ENCODE peak calls at places on chromosomes 13 and 19, in six cellular contexts. S, I, M, W, P and B are unnamed samples.

GRCh38 chr19:18543814-18544475 is 572 bp upstream of the FKBP8 start:
- DNase-seq in S (peak; percentile 70), I (peak; percentile 86), M (peak; percentile 32), W (peak; percentile 94), P (peak; percentile 64), B (no peak)

GRCh38 chr13:110836600-110836903 is 78.3 kb downstream of the ANKRD10 start:
- DNase-seq in S (no peak), I (no peak), M (no peak), W (no peak), P (no peak), B (no peak)

GRCh38 chr13:48236528-48237353 is 3.7 kb downstream of the ITM2B start:
- DNase-seq in S (no peak), I (no peak), M (peak; percentile 9), W (no peak), P (peak; percentile 68), B (no peak)

GRCh38 chr13:114062754-114063153 is 69.7 kb downstream of the RASA3 start:
- DNase-seq in S (no peak), I (peak; percentile 79), M (no peak), W (no peak), P (no peak), B (no peak)

GRCh38 chr13:113655358-113656014 is 2.5 kb downstream of the ATP4B start:
- DNase-seq in S (no peak), I (no peak), M (no peak), W (no peak), P (no peak), B (no peak)

GRCh38 chr13:112831801-112832200 is 137.2 kb upstream of the MCF2L start:
- DNase-seq in S (no peak), I (no peak), M (no peak), W (no peak), P (no peak), B (no peak)

GRCh38 chr19:27935669-27936068 is 1277.3 kb downstream of the UQCRFS1 start:
- DNase-seq in S (no peak), I (no peak), M (no peak), W (no peak), P (no peak), B (no peak)

GRCh38 chr13:46698015-46698414 is 98.9 kb downstream of the ESD start:
- DNase-seq in S (no peak), I (no peak), M (no peak), W (no peak), P (no peak), B (no peak)

GRCh38 chr19:54209058-54209747 is 8.5 kb downstream of the RPS9 start:
- DNase-seq in S (no peak), I (peak; percentile 82), M (no peak), W (no peak), P (no peak), B (no peak)

GRCh38 chr13:40206241-40207109 is 460.0 kb downstream of the FOXO1 start:
- DNase-seq in S (no peak), I (no peak), M (no peak), W (no peak), P (peak; percentile 81), B (no peak)

GRCh38 chr13:50892162-50892944 is 17.2 kb upstream of the RNASEH2B start:
- DNase-seq in S (no peak), I (no peak), M (no peak), W (peak; percentile 28), P (no peak), B (no peak)

GRCh38 chr13:50584856-50585580 is 258.5 kb downstream of the DLEU7 start:
- DNase-seq in S (peak; percentile 12), I (no peak), M (no peak), W (no peak), P (no peak), B (no peak)

GRCh38 chr13:80255946-80256345 is 85.0 kb downstream of the SPRY2 start:
- DNase-seq in S (no peak), I (no peak), M (no peak), W (no peak), P (no peak), B (no peak)

GRCh38 chr13:46804391-46804815 is 7.4 kb upstream of the ESD start:
- DNase-seq in S (no peak), I (peak; percentile 15), M (no peak), W (no peak), P (peak; percentile 97), B (no peak)

DNA sequence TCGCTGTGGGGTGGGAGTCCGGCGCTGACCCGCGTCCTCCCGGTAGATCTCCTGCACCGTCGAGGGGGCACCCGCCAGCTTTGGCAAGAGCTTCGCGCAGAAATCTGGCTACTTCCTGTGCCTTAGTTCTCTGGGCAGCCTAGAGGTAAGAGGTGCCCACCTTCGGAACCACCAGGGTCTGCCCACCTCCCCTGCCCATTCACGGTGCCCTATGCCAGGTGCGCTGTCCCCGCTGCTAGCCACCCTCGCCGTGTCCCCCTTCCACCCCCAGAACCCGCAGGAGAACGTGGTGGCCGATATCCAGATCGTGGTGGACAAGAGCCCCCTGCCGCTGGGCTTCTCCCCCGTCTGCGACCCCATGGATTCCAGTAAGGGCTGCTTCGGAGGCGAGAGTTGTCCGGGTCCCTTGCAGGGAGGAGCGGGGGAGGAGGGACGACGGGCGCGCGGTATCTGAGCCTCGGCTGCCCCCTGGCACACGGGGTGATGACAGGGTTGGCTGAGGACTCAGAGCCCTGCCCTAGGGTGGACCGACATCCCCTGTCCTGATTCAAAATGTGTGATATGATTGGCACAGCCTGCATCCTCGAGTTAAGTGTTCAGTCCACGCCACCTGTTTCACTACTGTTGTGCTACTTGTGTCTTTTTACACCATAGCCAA is 549 bp downstream of the MVB12A start:
- DNase-seq in S (peak; percentile 77), I (peak; percentile 82), M (peak; percentile 51), W (peak; percentile 36), P (no peak), B (peak; percentile 55)
- TF ChIP-seq CTCF in S (peak; percentile 32), I (no peak), M (peak; percentile 4), W (peak; percentile 14), P (no peak), B (no peak)

GRCh38 chr19:40717325-40717879 is 490 bp downstream of the ITPKC start:
- DNase-seq in S (no peak), I (no peak), M (no peak), W (no peak), P (peak; percentile 39), B (no peak)

GRCh38 chr19:40714519-40715299 is 2.0 kb downstream of the COQ8B start:
- DNase-seq in S (peak; percentile 95), I (peak; percentile 97), M (peak; percentile 96), W (peak; percentile 88), P (peak; percentile 84), B (peak; percentile 95)

GRCh38 chr19:40717880-40718773 is 1.2 kb downstream of the ITPKC start:
- DNase-seq in S (peak; percentile 58), I (peak; percentile 83), M (peak; percentile 6), W (no peak), P (peak; percentile 59), B (no peak)

GRCh38 chr19:40716031-40716654 is 543 bp downstream of the COQ8B start:
- DNase-seq in S (no peak), I (no peak), M (no peak), W (no peak), P (peak; percentile 97), B (no peak)

GRCh38 chr19:40716655-40717324 is at the start of the genes COQ8B and ITPKC:
- DNase-seq in S (peak; percentile 100), I (peak; percentile 100), M (peak; percentile 100), W (peak; percentile 99), P (peak; percentile 95), B (peak; percentile 100)
- TF ChIP-seq CTCF in S (peak; percentile 27), I (no peak), M (no peak), W (no peak), P (no peak), B (no peak)

GRCh38 chr19:7831452-7831851 is 1.4 kb downstream of the EVI5L start:
- DNase-seq in S (peak; percentile 79), I (no peak), M (peak; percentile 48), W (no peak), P (peak; percentile 54), B (peak; percentile 57)
- TF ChIP-seq CTCF in S (peak; percentile 50), I (no peak), M (peak; percentile 43), W (no peak), P (peak; percentile 53), B (peak; percentile 26)

GRCh38 chr19:49085020-49085867 is at the start of gene SNRNP70:
- DNase-seq in S (peak; percentile 100), I (peak; percentile 99), M (peak; percentile 100), W (peak; percentile 99), P (peak; percentile 99), B (peak; percentile 99)
- TF ChIP-seq CTCF in S (peak; percentile 4), I (no peak), M (no peak), W (no peak), P (no peak), B (no peak)

GRCh38 chr13:59641758-59642157 is 522.0 kb downstream of the DIAPH3 start:
- DNase-seq in S (no peak), I (no peak), M (no peak), W (no peak), P (no peak), B (no peak)

GRCh38 chr13:59643239-59643865 is 520.4 kb downstream of the DIAPH3 start:
- DNase-seq in S (no peak), I (no peak), M (no peak), W (no peak), P (no peak), B (no peak)

GRCh38 chr13:59643906-59644626 is 519.7 kb downstream of the DIAPH3 start:
- DNase-seq in S (no peak), I (no peak), M (no peak), W (no peak), P (no peak), B (no peak)

GRCh38 chr13:59638404-59638803 is 525.3 kb downstream of the DIAPH3 start:
- DNase-seq in S (no peak), I (no peak), M (peak; percentile 51), W (no peak), P (no peak), B (no peak)

DNA sequence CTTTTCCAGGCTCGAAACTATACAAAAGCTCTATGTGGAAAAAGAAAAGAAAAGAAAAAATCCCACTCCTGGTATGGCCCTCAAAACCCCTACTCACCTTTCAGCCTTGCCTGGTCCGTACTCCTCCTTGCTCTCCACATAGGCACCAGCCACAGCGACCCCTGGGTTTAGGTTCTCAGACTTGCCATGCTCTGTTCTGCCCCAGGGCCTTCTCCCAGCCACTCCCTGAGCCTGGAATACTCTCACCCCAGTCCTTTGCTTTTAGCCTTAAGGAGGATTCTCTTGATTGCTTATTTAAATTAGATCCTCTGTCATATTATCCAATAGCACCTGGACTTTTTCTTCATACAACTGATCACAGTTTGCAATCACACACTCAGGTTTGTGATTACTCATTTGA is 522.5 kb downstream of the DIAPH3 start:
- DNase-seq in S (peak; percentile 22), I (no peak), M (no peak), W (no peak), P (no peak), B (no peak)
- TF ChIP-seq CTCF in S (peak; percentile 34), I (no peak), M (no peak), W (no peak), P (no peak), B (no peak)